ENCODE peak calls at places on chromosomes 5 and 9, in five cellular contexts. One of them, this sample, is unnamed.

GRCh38 chr5:36459191-36460135 is 146.9 kb upstream of the SLC1A3 start:
- DNase-seq in heart right ventricle: no peak
- DNase-seq in Calu3: peak
- DNase-seq in RWPE1: peak
- DNase-seq in CD4-positive, alpha-beta T cell: no peak
- DNase-seq in this sample: no peak

GRCh38 chr9:113913426-113914195 is 37.5 kb downstream of the ZNF618 start:
- DNase-seq in heart right ventricle: no peak
- DNase-seq in Calu3: no peak
- DNase-seq in RWPE1: no peak
- DNase-seq in CD4-positive, alpha-beta T cell: no peak
- DNase-seq in this sample: no peak

GRCh38 chr5:172102913-172103629 is 85.0 kb downstream of the STK10 start:
- DNase-seq in heart right ventricle: peak
- DNase-seq in Calu3: peak
- DNase-seq in RWPE1: peak
- DNase-seq in CD4-positive, alpha-beta T cell: no peak
- DNase-seq in this sample: no peak

GRCh38 chr5:14267166-14267838 is 124.2 kb downstream of the TRIO start:
- DNase-seq in heart right ventricle: no peak
- DNase-seq in Calu3: no peak
- DNase-seq in RWPE1: no peak
- DNase-seq in CD4-positive, alpha-beta T cell: no peak
- DNase-seq in this sample: no peak

GRCh38 chr9:123922911-123923310 is 7.0 kb downstream of the DENND1A start:
- DNase-seq in heart right ventricle: no peak
- DNase-seq in Calu3: no peak
- DNase-seq in RWPE1: no peak
- DNase-seq in CD4-positive, alpha-beta T cell: no peak
- DNase-seq in this sample: no peak

GRCh38 chr5:65364907-65365306 is 116.8 kb downstream of the ADAMTS6 start:
- DNase-seq in heart right ventricle: no peak
- DNase-seq in Calu3: no peak
- DNase-seq in RWPE1: no peak
- DNase-seq in CD4-positive, alpha-beta T cell: no peak
- DNase-seq in this sample: no peak

GRCh38 chr9:71638627-71639026 is 129.7 kb downstream of the CEMIP2 start:
- DNase-seq in heart right ventricle: no peak
- DNase-seq in Calu3: no peak
- DNase-seq in RWPE1: no peak
- DNase-seq in CD4-positive, alpha-beta T cell: no peak
- DNase-seq in this sample: peak

GRCh38 chr5:61071565-61071964 is 90.7 kb downstream of the SMIM15 start:
- DNase-seq in heart right ventricle: no peak
- DNase-seq in Calu3: no peak
- DNase-seq in RWPE1: no peak
- DNase-seq in CD4-positive, alpha-beta T cell: no peak
- DNase-seq in this sample: no peak

GRCh38 chr9:98807811-98808195 is 333 bp downstream of the GALNT12 start:
- DNase-seq in heart right ventricle: no peak
- DNase-seq in Calu3: no peak
- DNase-seq in RWPE1: peak
- DNase-seq in CD4-positive, alpha-beta T cell: no peak
- DNase-seq in this sample: no peak

GRCh38 chr5:17024686-17025180 is 88.6 kb upstream of the MYO10 start:
- DNase-seq in heart right ventricle: no peak
- DNase-seq in Calu3: no peak
- DNase-seq in RWPE1: peak
- DNase-seq in CD4-positive, alpha-beta T cell: no peak
- DNase-seq in this sample: no peak

GRCh38 chr9:129202613-129203555 is 24.8 kb upstream of the IER5L start:
- DNase-seq in heart right ventricle: peak
- DNase-seq in Calu3: peak
- DNase-seq in RWPE1: peak
- DNase-seq in CD4-positive, alpha-beta T cell: peak
- DNase-seq in this sample: peak

GRCh38 chr9:950139-950538 is 26.3 kb upstream of the DMRT3 start:
- DNase-seq in heart right ventricle: no peak
- DNase-seq in Calu3: no peak
- DNase-seq in RWPE1: no peak
- DNase-seq in CD4-positive, alpha-beta T cell: no peak
- DNase-seq in this sample: no peak

GRCh38 chr9:5113994-5114748 is 71.3 kb downstream of the INSL6 start:
- DNase-seq in heart right ventricle: no peak
- DNase-seq in Calu3: no peak
- DNase-seq in RWPE1: no peak
- DNase-seq in CD4-positive, alpha-beta T cell: no peak
- DNase-seq in this sample: no peak

GRCh38 chr5:178120661-178121357 is 7.5 kb downstream of the N4BP3 start:
- DNase-seq in heart right ventricle: peak
- DNase-seq in Calu3: peak
- DNase-seq in RWPE1: peak
- DNase-seq in CD4-positive, alpha-beta T cell: peak
- DNase-seq in this sample: no peak

GRCh38 chr5:74957906-74958305 is 91.7 kb upstream of the FAM169A start:
- DNase-seq in heart right ventricle: no peak
- DNase-seq in Calu3: no peak
- DNase-seq in RWPE1: no peak
- DNase-seq in CD4-positive, alpha-beta T cell: no peak
- DNase-seq in this sample: no peak

GRCh38 chr5:81167544-81167943 is 65.6 kb upstream of the CKMT2 start:
- DNase-seq in heart right ventricle: no peak
- DNase-seq in Calu3: no peak
- DNase-seq in RWPE1: no peak
- DNase-seq in CD4-positive, alpha-beta T cell: no peak
- DNase-seq in this sample: no peak

GRCh38 chr5:54083851-54084250 is 226.5 kb downstream of the ARL15 start:
- DNase-seq in heart right ventricle: no peak
- DNase-seq in Calu3: no peak
- DNase-seq in RWPE1: no peak
- DNase-seq in CD4-positive, alpha-beta T cell: no peak
- DNase-seq in this sample: no peak

GRCh38 chr9:99296375-99296951 is 74.4 kb downstream of the SEC61B start:
- DNase-seq in heart right ventricle: peak
- DNase-seq in Calu3: no peak
- DNase-seq in RWPE1: no peak
- DNase-seq in CD4-positive, alpha-beta T cell: no peak
- DNase-seq in this sample: no peak

GRCh38 chr5:65482280-65482726 is 583 bp upstream of the ADAMTS6 start:
- DNase-seq in heart right ventricle: no peak
- DNase-seq in Calu3: no peak
- DNase-seq in RWPE1: peak
- DNase-seq in CD4-positive, alpha-beta T cell: no peak
- DNase-seq in this sample: no peak

GRCh38 chr9:128304151-128304970 is 17.9 kb downstream of the TRUB2 start:
- DNase-seq in heart right ventricle: no peak
- DNase-seq in Calu3: no peak
- DNase-seq in RWPE1: no peak
- DNase-seq in CD4-positive, alpha-beta T cell: no peak
- DNase-seq in this sample: no peak

GRCh38 chr9:16136961-16137360 is 584.1 kb downstream of the CCDC171 start:
- DNase-seq in heart right ventricle: peak
- DNase-seq in Calu3: no peak
- DNase-seq in RWPE1: no peak
- DNase-seq in CD4-positive, alpha-beta T cell: no peak
- DNase-seq in this sample: no peak

GRCh38 chr5:16803831-16804230 is 132.3 kb downstream of the MYO10 start:
- DNase-seq in heart right ventricle: no peak
- DNase-seq in Calu3: peak
- DNase-seq in RWPE1: no peak
- DNase-seq in CD4-positive, alpha-beta T cell: no peak
- DNase-seq in this sample: no peak

GRCh38 chr5:103523319-103523718 is 39.3 kb downstream of the NUDT12 start:
- DNase-seq in heart right ventricle: no peak
- DNase-seq in Calu3: peak
- DNase-seq in RWPE1: peak
- DNase-seq in CD4-positive, alpha-beta T cell: no peak
- DNase-seq in this sample: no peak

GRCh38 chr9:33137781-33138264 is 29.3 kb downstream of the B4GALT1 start:
- DNase-seq in heart right ventricle: no peak
- DNase-seq in Calu3: no peak
- DNase-seq in RWPE1: no peak
- DNase-seq in CD4-positive, alpha-beta T cell: no peak
- DNase-seq in this sample: peak

GRCh38 chr9:13603916-13604315 is 324.4 kb upstream of the MPDZ start:
- DNase-seq in heart right ventricle: no peak
- DNase-seq in Calu3: no peak
- DNase-seq in RWPE1: no peak
- DNase-seq in CD4-positive, alpha-beta T cell: no peak
- DNase-seq in this sample: no peak

GRCh38 chr5:86748538-86749105 is 130.9 kb downstream of the COX7C start:
- DNase-seq in heart right ventricle: no peak
- DNase-seq in Calu3: no peak
- DNase-seq in RWPE1: peak
- DNase-seq in CD4-positive, alpha-beta T cell: no peak
- DNase-seq in this sample: no peak

GRCh38 chr5:141172381-141173204 is at the start of gene PCDHB7:
- DNase-seq in heart right ventricle: no peak
- DNase-seq in Calu3: no peak
- DNase-seq in RWPE1: no peak
- DNase-seq in CD4-positive, alpha-beta T cell: no peak
- DNase-seq in this sample: no peak

GRCh38 chr5:78983601-78984000 is 1.5 kb downstream of the ARSB start:
- DNase-seq in heart right ventricle: no peak
- DNase-seq in Calu3: no peak
- DNase-seq in RWPE1: no peak
- DNase-seq in CD4-positive, alpha-beta T cell: no peak
- DNase-seq in this sample: no peak

GRCh38 chr5:78985407-78986223 is 505 bp upstream of the ARSB start:
- DNase-seq in heart right ventricle: no peak
- DNase-seq in Calu3: peak
- DNase-seq in RWPE1: no peak
- DNase-seq in CD4-positive, alpha-beta T cell: peak
- DNase-seq in this sample: peak

GRCh38 chr5:78989080-78989479 is 4.0 kb upstream of the ARSB start:
- DNase-seq in heart right ventricle: no peak
- DNase-seq in Calu3: no peak
- DNase-seq in RWPE1: no peak
- DNase-seq in CD4-positive, alpha-beta T cell: no peak
- DNase-seq in this sample: no peak

GRCh38 chr5:78984020-78984610 is 995 bp downstream of the ARSB start:
- DNase-seq in heart right ventricle: no peak
- DNase-seq in Calu3: no peak
- DNase-seq in RWPE1: no peak
- DNase-seq in CD4-positive, alpha-beta T cell: no peak
- DNase-seq in this sample: no peak

GRCh38 chr5:78984611-78985406 is at the start of gene ARSB:
- DNase-seq in heart right ventricle: peak
- DNase-seq in Calu3: peak
- DNase-seq in RWPE1: peak
- DNase-seq in CD4-positive, alpha-beta T cell: peak
- DNase-seq in this sample: peak
- TF ChIP-seq CTCF in heart right ventricle: no peak
- TF ChIP-seq CTCF in Calu3: no peak
- TF ChIP-seq CTCF in RWPE1: peak
- TF ChIP-seq CTCF in CD4-positive, alpha-beta T cell: peak
- TF ChIP-seq CTCF in this sample: peak

GRCh38 chr5:58499951-58500350 is 8.7 kb downstream of the GAPT start:
- DNase-seq in heart right ventricle: no peak
- DNase-seq in Calu3: no peak
- DNase-seq in RWPE1: no peak
- DNase-seq in CD4-positive, alpha-beta T cell: no peak
- DNase-seq in this sample: no peak

GRCh38 chr5:58503634-58504033 is 12.4 kb downstream of the GAPT start:
- DNase-seq in heart right ventricle: no peak
- DNase-seq in Calu3: no peak
- DNase-seq in RWPE1: no peak
- DNase-seq in CD4-positive, alpha-beta T cell: no peak
- DNase-seq in this sample: no peak

GRCh38 chr5:58505502-58505901 is 14.3 kb downstream of the GAPT start:
- DNase-seq in heart right ventricle: no peak
- DNase-seq in Calu3: no peak
- DNase-seq in RWPE1: no peak
- DNase-seq in CD4-positive, alpha-beta T cell: no peak
- DNase-seq in this sample: no peak

GRCh38 chr5:58499231-58499630 is 8.0 kb downstream of the GAPT start:
- DNase-seq in heart right ventricle: no peak
- DNase-seq in Calu3: no peak
- DNase-seq in RWPE1: no peak
- DNase-seq in CD4-positive, alpha-beta T cell: no peak
- DNase-seq in this sample: no peak

DNA sequence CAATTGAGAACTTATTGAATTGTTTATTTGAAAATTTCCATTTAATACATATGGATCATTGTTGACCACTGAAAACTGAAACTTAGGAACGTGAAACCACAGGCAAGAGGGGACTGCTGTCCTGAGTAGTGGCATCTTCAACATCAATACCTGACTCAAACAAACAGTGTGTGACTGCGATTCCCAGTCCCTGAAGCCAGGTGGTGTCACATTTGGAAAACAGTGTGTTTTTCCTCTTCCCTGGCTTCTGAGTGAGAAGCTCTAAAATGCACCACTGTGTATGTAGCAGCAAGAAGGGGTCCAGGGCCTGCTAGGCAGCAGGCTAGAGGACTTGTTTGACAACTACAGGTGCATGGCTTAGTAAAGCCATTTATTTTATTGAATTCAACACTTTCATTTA is 10.8 kb downstream of the GAPT start:
- DNase-seq in heart right ventricle: no peak
- DNase-seq in Calu3: no peak
- DNase-seq in RWPE1: no peak
- DNase-seq in CD4-positive, alpha-beta T cell: no peak
- DNase-seq in this sample: no peak
- TF ChIP-seq CTCF in heart right ventricle: no peak
- TF ChIP-seq CTCF in Calu3: no peak
- TF ChIP-seq CTCF in RWPE1: no peak
- TF ChIP-seq CTCF in CD4-positive, alpha-beta T cell: no peak
- TF ChIP-seq CTCF in this sample: no peak

GRCh38 chr9:138022121-138022741 is 144.6 kb downstream of the CACNA1B start:
- DNase-seq in heart right ventricle: no peak
- DNase-seq in Calu3: peak
- DNase-seq in RWPE1: no peak
- DNase-seq in CD4-positive, alpha-beta T cell: no peak
- DNase-seq in this sample: peak
- TF ChIP-seq CTCF in heart right ventricle: peak
- TF ChIP-seq CTCF in Calu3: peak
- TF ChIP-seq CTCF in RWPE1: no peak
- TF ChIP-seq CTCF in CD4-positive, alpha-beta T cell: no peak
- TF ChIP-seq CTCF in this sample: no peak

GRCh38 chr5:169299651-169300467 is 1.1 kb downstream of the SLIT3 start:
- DNase-seq in heart right ventricle: no peak
- DNase-seq in Calu3: no peak
- DNase-seq in RWPE1: no peak
- DNase-seq in CD4-positive, alpha-beta T cell: no peak
- DNase-seq in this sample: no peak

GRCh38 chr5:169301386-169301930 is 519 bp upstream of the SLIT3 start:
- DNase-seq in heart right ventricle: no peak
- DNase-seq in Calu3: no peak
- DNase-seq in RWPE1: no peak
- DNase-seq in CD4-positive, alpha-beta T cell: no peak
- DNase-seq in this sample: no peak

GRCh38 chr5:169302046-169302445 is 1.1 kb upstream of the SLIT3 start:
- DNase-seq in heart right ventricle: no peak
- DNase-seq in Calu3: no peak
- DNase-seq in RWPE1: no peak
- DNase-seq in CD4-positive, alpha-beta T cell: no peak
- DNase-seq in this sample: no peak

GRCh38 chr5:169299146-169299545 is 1.8 kb downstream of the SLIT3 start:
- DNase-seq in heart right ventricle: no peak
- DNase-seq in Calu3: no peak
- DNase-seq in RWPE1: no peak
- DNase-seq in CD4-positive, alpha-beta T cell: no peak
- DNase-seq in this sample: no peak

GRCh38 chr5:169300468-169301385 is at the start of gene SLIT3:
- DNase-seq in heart right ventricle: peak
- DNase-seq in Calu3: no peak
- DNase-seq in RWPE1: peak
- DNase-seq in CD4-positive, alpha-beta T cell: no peak
- DNase-seq in this sample: no peak
- TF ChIP-seq CTCF in heart right ventricle: no peak
- TF ChIP-seq CTCF in Calu3: no peak
- TF ChIP-seq CTCF in RWPE1: peak
- TF ChIP-seq CTCF in CD4-positive, alpha-beta T cell: no peak
- TF ChIP-seq CTCF in this sample: no peak